ENCODE peak calls at places on chromosome 21, in ten cellular contexts. One of them, this sample, is unnamed.

GRCh38 chr21:34126269-34126668 is 52.9 kb downstream of the MRPS6 start:
- DNase-seq in activated CD4-positive, alpha-beta T cell treated with anti-CD3 and anti-CD28 coated beads, Interleukin-2, amount 50 U/mL, for 1 hour: peak
- DNase-seq in islet precursor cell: no peak
- DNase-seq in RCC 7860: no peak
- DNase-seq in posterior vena cava: no peak
- DNase-seq in Right ventricle myocardium superior: no peak
- DNase-seq in NCI-H510A treated with DMSO at 0.1 percent for 48 hours: no peak
- DNase-seq in effector memory CD4-positive, alpha-beta T cell: no peak
- DNase-seq in NCI-H2029 treated with DMSO at 0.1 percent for 48 hours: no peak
- DNase-seq in head of caudate nucleus: peak
- DNase-seq in this sample: no peak

GRCh38 chr21:27369962-27370578 is 403.2 kb upstream of the ADAMTS5 start:
- DNase-seq in NCI-H2029 treated with DMSO at 0.1 percent for 48 hours: no peak
- DNase-seq in NCI-H510A treated with DMSO at 0.1 percent for 48 hours: no peak
- DNase-seq in posterior vena cava: no peak
- DNase-seq in activated CD4-positive, alpha-beta T cell treated with anti-CD3 and anti-CD28 coated beads, Interleukin-2, amount 50 U/mL, for 1 hour: no peak
- DNase-seq in RCC 7860: no peak
- DNase-seq in effector memory CD4-positive, alpha-beta T cell: no peak
- DNase-seq in islet precursor cell: no peak
- DNase-seq in Right ventricle myocardium superior: no peak
- DNase-seq in head of caudate nucleus: no peak
- DNase-seq in this sample: no peak

GRCh38 chr21:44255519-44255981 is 6.1 kb downstream of the DNMT3L start:
- DNase-seq in islet precursor cell: peak
- DNase-seq in posterior vena cava: peak
- DNase-seq in RCC 7860: no peak
- DNase-seq in activated CD4-positive, alpha-beta T cell treated with anti-CD3 and anti-CD28 coated beads, Interleukin-2, amount 50 U/mL, for 1 hour: no peak
- DNase-seq in head of caudate nucleus: no peak
- DNase-seq in NCI-H510A treated with DMSO at 0.1 percent for 48 hours: no peak
- DNase-seq in effector memory CD4-positive, alpha-beta T cell: no peak
- DNase-seq in NCI-H2029 treated with DMSO at 0.1 percent for 48 hours: no peak
- DNase-seq in Right ventricle myocardium superior: peak
- DNase-seq in this sample: no peak

GRCh38 chr21:39029086-39029772 is 154.0 kb downstream of the PSMG1 start:
- DNase-seq in posterior vena cava: no peak
- DNase-seq in Right ventricle myocardium superior: no peak
- DNase-seq in effector memory CD4-positive, alpha-beta T cell: no peak
- DNase-seq in activated CD4-positive, alpha-beta T cell treated with anti-CD3 and anti-CD28 coated beads, Interleukin-2, amount 50 U/mL, for 1 hour: no peak
- DNase-seq in RCC 7860: no peak
- DNase-seq in islet precursor cell: no peak
- DNase-seq in NCI-H510A treated with DMSO at 0.1 percent for 48 hours: no peak
- DNase-seq in head of caudate nucleus: no peak
- DNase-seq in NCI-H2029 treated with DMSO at 0.1 percent for 48 hours: no peak
- DNase-seq in this sample: no peak

GRCh38 chr21:45497846-45498645 is 44.2 kb downstream of the SLC19A1 start:
- DNase-seq in Right ventricle myocardium superior: peak
- DNase-seq in posterior vena cava: peak
- DNase-seq in NCI-H510A treated with DMSO at 0.1 percent for 48 hours: no peak
- DNase-seq in islet precursor cell: no peak
- DNase-seq in activated CD4-positive, alpha-beta T cell treated with anti-CD3 and anti-CD28 coated beads, Interleukin-2, amount 50 U/mL, for 1 hour: no peak
- DNase-seq in NCI-H2029 treated with DMSO at 0.1 percent for 48 hours: no peak
- DNase-seq in effector memory CD4-positive, alpha-beta T cell: no peak
- DNase-seq in RCC 7860: no peak
- DNase-seq in head of caudate nucleus: no peak
- DNase-seq in this sample: no peak

GRCh38 chr21:28148400-28149064 is 844.1 kb downstream of the LTN1 start:
- DNase-seq in activated CD4-positive, alpha-beta T cell treated with anti-CD3 and anti-CD28 coated beads, Interleukin-2, amount 50 U/mL, for 1 hour: no peak
- DNase-seq in effector memory CD4-positive, alpha-beta T cell: no peak
- DNase-seq in islet precursor cell: no peak
- DNase-seq in head of caudate nucleus: no peak
- DNase-seq in posterior vena cava: no peak
- DNase-seq in NCI-H2029 treated with DMSO at 0.1 percent for 48 hours: peak
- DNase-seq in Right ventricle myocardium superior: no peak
- DNase-seq in NCI-H510A treated with DMSO at 0.1 percent for 48 hours: no peak
- DNase-seq in RCC 7860: no peak
- DNase-seq in this sample: peak

GRCh38 chr21:36499578-36500471 is 19.9 kb upstream of the CLDN14 start:
- DNase-seq in posterior vena cava: peak
- DNase-seq in activated CD4-positive, alpha-beta T cell treated with anti-CD3 and anti-CD28 coated beads, Interleukin-2, amount 50 U/mL, for 1 hour: no peak
- DNase-seq in islet precursor cell: no peak
- DNase-seq in head of caudate nucleus: no peak
- DNase-seq in effector memory CD4-positive, alpha-beta T cell: no peak
- DNase-seq in NCI-H2029 treated with DMSO at 0.1 percent for 48 hours: no peak
- DNase-seq in NCI-H510A treated with DMSO at 0.1 percent for 48 hours: no peak
- DNase-seq in RCC 7860: no peak
- DNase-seq in Right ventricle myocardium superior: peak
- DNase-seq in this sample: no peak

GRCh38 chr21:31612889-31613785 is 46.4 kb upstream of the SOD1 start:
- DNase-seq in posterior vena cava: peak
- DNase-seq in effector memory CD4-positive, alpha-beta T cell: no peak
- DNase-seq in RCC 7860: no peak
- DNase-seq in head of caudate nucleus: no peak
- DNase-seq in activated CD4-positive, alpha-beta T cell treated with anti-CD3 and anti-CD28 coated beads, Interleukin-2, amount 50 U/mL, for 1 hour: no peak
- DNase-seq in islet precursor cell: no peak
- DNase-seq in NCI-H2029 treated with DMSO at 0.1 percent for 48 hours: no peak
- DNase-seq in NCI-H510A treated with DMSO at 0.1 percent for 48 hours: no peak
- DNase-seq in Right ventricle myocardium superior: no peak
- DNase-seq in this sample: no peak

GRCh38 chr21:32645261-32646182 is 33.3 kb upstream of the CFAP298 start:
- DNase-seq in effector memory CD4-positive, alpha-beta T cell: no peak
- DNase-seq in head of caudate nucleus: no peak
- DNase-seq in posterior vena cava: no peak
- DNase-seq in RCC 7860: no peak
- DNase-seq in islet precursor cell: no peak
- DNase-seq in NCI-H2029 treated with DMSO at 0.1 percent for 48 hours: no peak
- DNase-seq in NCI-H510A treated with DMSO at 0.1 percent for 48 hours: peak
- DNase-seq in activated CD4-positive, alpha-beta T cell treated with anti-CD3 and anti-CD28 coated beads, Interleukin-2, amount 50 U/mL, for 1 hour: no peak
- DNase-seq in Right ventricle myocardium superior: no peak
- DNase-seq in this sample: no peak

GRCh38 chr21:35810431-35810970 is 249.8 kb downstream of the SETD4 start:
- DNase-seq in NCI-H510A treated with DMSO at 0.1 percent for 48 hours: no peak
- DNase-seq in posterior vena cava: no peak
- DNase-seq in effector memory CD4-positive, alpha-beta T cell: no peak
- DNase-seq in activated CD4-positive, alpha-beta T cell treated with anti-CD3 and anti-CD28 coated beads, Interleukin-2, amount 50 U/mL, for 1 hour: no peak
- DNase-seq in NCI-H2029 treated with DMSO at 0.1 percent for 48 hours: no peak
- DNase-seq in head of caudate nucleus: no peak
- DNase-seq in RCC 7860: no peak
- DNase-seq in islet precursor cell: no peak
- DNase-seq in Right ventricle myocardium superior: no peak
- DNase-seq in this sample: no peak

GRCh38 chr21:34986561-34987533 is 62.3 kb downstream of the RUNX1 start:
- DNase-seq in effector memory CD4-positive, alpha-beta T cell: peak
- DNase-seq in activated CD4-positive, alpha-beta T cell treated with anti-CD3 and anti-CD28 coated beads, Interleukin-2, amount 50 U/mL, for 1 hour: peak
- DNase-seq in RCC 7860: peak
- DNase-seq in Right ventricle myocardium superior: no peak
- DNase-seq in NCI-H510A treated with DMSO at 0.1 percent for 48 hours: no peak
- DNase-seq in posterior vena cava: no peak
- DNase-seq in head of caudate nucleus: no peak
- DNase-seq in islet precursor cell: peak
- DNase-seq in NCI-H2029 treated with DMSO at 0.1 percent for 48 hours: no peak
- DNase-seq in this sample: peak

GRCh38 chr21:34552324-34553198 is 40.6 kb upstream of the KCNE1 start:
- DNase-seq in head of caudate nucleus: no peak
- DNase-seq in RCC 7860: no peak
- DNase-seq in Right ventricle myocardium superior: no peak
- DNase-seq in posterior vena cava: no peak
- DNase-seq in NCI-H510A treated with DMSO at 0.1 percent for 48 hours: no peak
- DNase-seq in effector memory CD4-positive, alpha-beta T cell: no peak
- DNase-seq in activated CD4-positive, alpha-beta T cell treated with anti-CD3 and anti-CD28 coated beads, Interleukin-2, amount 50 U/mL, for 1 hour: no peak
- DNase-seq in islet precursor cell: no peak
- DNase-seq in NCI-H2029 treated with DMSO at 0.1 percent for 48 hours: no peak
- DNase-seq in this sample: no peak

GRCh38 chr21:14739590-14739989 is 193.5 kb upstream of the SAMSN1 start:
- DNase-seq in RCC 7860: no peak
- DNase-seq in islet precursor cell: no peak
- DNase-seq in NCI-H510A treated with DMSO at 0.1 percent for 48 hours: no peak
- DNase-seq in head of caudate nucleus: no peak
- DNase-seq in activated CD4-positive, alpha-beta T cell treated with anti-CD3 and anti-CD28 coated beads, Interleukin-2, amount 50 U/mL, for 1 hour: no peak
- DNase-seq in posterior vena cava: no peak
- DNase-seq in NCI-H2029 treated with DMSO at 0.1 percent for 48 hours: no peak
- DNase-seq in Right ventricle myocardium superior: no peak
- DNase-seq in effector memory CD4-positive, alpha-beta T cell: no peak
- DNase-seq in this sample: no peak